ENCODE peak calls at places on chromosomes 4 and X, in seven cellular contexts. T, L, U, V, Z, A and N are unnamed samples.

GRCh38 chrX:110384490-110384889 is 25.8 kb downstream of the RTL9 start:
- DNase-seq in T (peak), L (peak), U (no peak), V (no peak), Z (no peak), A (no peak), N (no peak)

GRCh38 chr4:81845273-81845672 is 373.6 kb upstream of the RASGEF1B start:
- DNase-seq in T (no peak), L (no peak), U (no peak), V (no peak), Z (no peak), A (no peak), N (no peak)

GRCh38 chrX:24838624-24839023 is 144.9 kb downstream of the POLA1 start:
- DNase-seq in T (peak), L (peak), U (no peak), V (no peak), Z (no peak), A (no peak), N (no peak)

GRCh38 chr4:172927096-172927495 is 241.5 kb upstream of the GALNT7 start:
- DNase-seq in T (no peak), L (no peak), U (no peak), V (no peak), Z (peak), A (no peak), N (no peak)

GRCh38 chr4:123444298-123444731 is 47.7 kb downstream of the SPRY1 start:
- DNase-seq in T (peak), L (peak), U (no peak), V (no peak), Z (peak), A (no peak), N (peak)

GRCh38 chrX:69076084-69076483 is 89.2 kb downstream of the PJA1 start:
- DNase-seq in T (no peak), L (no peak), U (no peak), V (no peak), Z (no peak), A (no peak), N (no peak)

GRCh38 chr4:31259119-31259518 is 539.0 kb downstream of the PCDH7 start:
- DNase-seq in T (no peak), L (no peak), U (no peak), V (no peak), Z (no peak), A (no peak), N (no peak)

GRCh38 chr4:41525129-41525528 is 12.8 kb upstream of the LIMCH1 start:
- DNase-seq in T (peak), L (no peak), U (peak), V (no peak), Z (no peak), A (no peak), N (no peak)

GRCh38 chr4:108717386-108717785 is 45.5 kb downstream of the ETNPPL start:
- DNase-seq in T (no peak), L (no peak), U (no peak), V (no peak), Z (no peak), A (no peak), N (no peak)

GRCh38 chr4:32148120-32148666 is 1428.0 kb downstream of the PCDH7 start:
- DNase-seq in T (no peak), L (no peak), U (no peak), V (no peak), Z (no peak), A (no peak), N (no peak)

GRCh38 chr4:27009539-27009938 is 148.9 kb downstream of the STIM2 start:
- DNase-seq in T (peak), L (peak), U (no peak), V (no peak), Z (no peak), A (no peak), N (no peak)

GRCh38 chr4:60682901-60683300 is 517.2 kb upstream of the ADGRL3 start:
- DNase-seq in T (peak), L (peak), U (no peak), V (no peak), Z (no peak), A (no peak), N (no peak)

GRCh38 chr4:173410106-173410505 is 11.2 kb upstream of the SCRG1 start:
- DNase-seq in T (no peak), L (no peak), U (no peak), V (no peak), Z (no peak), A (no peak), N (no peak)

GRCh38 chr4:158050942-158051341 is 121.9 kb downstream of the GASK1B start:
- DNase-seq in T (no peak), L (no peak), U (no peak), V (no peak), Z (no peak), A (no peak), N (no peak)

GRCh38 chr4:38728651-38729141 is 54.1 kb downstream of the TLR10 start:
- DNase-seq in T (no peak), L (no peak), U (no peak), V (no peak), Z (peak), A (no peak), N (no peak)

GRCh38 chrX:123739474-123739873 is 6.6 kb upstream of the THOC2 start:
- DNase-seq in T (no peak), L (no peak), U (no peak), V (no peak), Z (no peak), A (no peak), N (no peak)

GRCh38 chr4:14111730-14112171 is 484.2 kb upstream of the BOD1L1 start:
- DNase-seq in T (peak), L (peak), U (no peak), V (no peak), Z (no peak), A (no peak), N (no peak)

GRCh38 chrX:41863343-41864203 is 59.8 kb downstream of the CASK start:
- DNase-seq in T (no peak), L (no peak), U (no peak), V (no peak), Z (no peak), A (no peak), N (no peak)

DNA sequence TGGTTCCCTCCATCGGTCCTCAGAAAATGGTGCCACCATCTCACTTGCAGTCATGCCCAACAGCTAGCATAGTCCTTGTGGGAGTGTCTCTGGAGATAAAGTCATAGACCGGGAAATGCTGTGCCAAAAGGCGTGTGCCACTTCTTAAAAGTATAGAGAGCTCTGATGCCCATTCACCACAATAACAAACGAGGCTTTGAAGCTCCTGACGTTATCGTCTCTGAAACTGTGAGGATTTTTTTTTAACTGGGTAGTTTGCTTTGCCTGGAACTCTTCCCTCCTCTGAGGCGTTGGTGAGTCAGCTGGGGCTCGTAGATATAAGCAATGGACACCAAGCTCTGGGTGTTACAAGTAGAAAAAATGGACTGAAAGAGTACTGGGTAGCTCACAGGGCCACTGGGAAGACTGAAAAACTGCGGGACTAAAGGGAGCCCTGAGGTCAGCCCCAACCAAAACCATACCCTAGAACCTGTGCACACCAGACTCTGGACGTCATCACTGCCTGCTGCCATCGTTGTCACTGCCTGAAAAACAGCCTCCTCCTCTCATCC is 89.4 kb upstream of the TRIM2 start:
- DNase-seq in T (peak), L (peak), U (no peak), V (no peak), Z (no peak), A (no peak), N (no peak)
- TF ChIP-seq CTCF in T (no peak), L (no peak), U (no peak), V (no peak), Z (no peak), A (no peak), N (no peak)

GRCh38 chrX:19877431-19877830 is 10.0 kb downstream of the SH3KBP1 start:
- DNase-seq in T (no peak), L (no peak), U (no peak), V (no peak), Z (no peak), A (no peak), N (no peak)

GRCh38 chrX:19879181-19879580 is 8.2 kb downstream of the SH3KBP1 start:
- DNase-seq in T (no peak), L (no peak), U (no peak), V (no peak), Z (no peak), A (no peak), N (no peak)

GRCh38 chrX:19882066-19882775 is 5.2 kb downstream of the SH3KBP1 start:
- DNase-seq in T (no peak), L (no peak), U (no peak), V (no peak), Z (no peak), A (no peak), N (no peak)

GRCh38 chrX:19881559-19881958 is 5.8 kb downstream of the SH3KBP1 start:
- DNase-seq in T (no peak), L (no peak), U (no peak), V (no peak), Z (no peak), A (no peak), N (no peak)

DNA sequence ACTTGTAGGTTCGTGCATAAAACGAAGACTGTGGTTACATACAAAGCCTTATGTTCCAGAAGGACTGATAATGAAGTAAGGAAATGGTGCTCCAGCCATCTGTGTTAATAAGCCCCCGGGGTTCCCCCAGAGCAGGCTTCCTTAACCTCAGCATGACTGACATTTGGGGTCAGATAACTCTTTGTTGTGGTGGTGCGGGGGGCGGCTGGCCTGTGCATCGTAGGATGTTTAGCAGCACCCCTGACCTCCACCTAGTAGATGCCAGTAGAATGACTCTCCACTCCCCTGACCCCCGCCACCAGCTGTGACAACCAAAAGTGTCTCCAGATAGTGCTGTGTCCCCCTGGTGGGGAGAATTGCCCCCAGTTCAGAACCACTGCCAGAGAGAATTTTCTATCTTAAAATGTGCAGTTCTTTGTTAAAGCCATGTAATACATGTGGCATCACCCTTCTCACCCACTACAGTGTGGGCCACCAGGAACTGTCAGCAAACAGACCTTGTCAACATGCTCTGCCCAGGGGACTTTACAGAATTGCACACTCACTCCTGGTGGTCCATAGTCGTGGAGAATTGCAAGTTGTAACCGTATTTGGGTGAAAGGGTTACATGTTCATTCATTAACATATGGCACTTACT is 7.5 kb downstream of the SH3KBP1 start:
- DNase-seq in T (no peak), L (no peak), U (no peak), V (no peak), Z (no peak), A (no peak), N (no peak)
- TF ChIP-seq CTCF in T (no peak), L (no peak), U (no peak), V (no peak), Z (no peak), A (no peak), N (no peak)

GRCh38 chr4:153131478-153132069 is 72.7 kb upstream of the TRIM2 start:
- DNase-seq in T (no peak), L (peak), U (no peak), V (no peak), Z (no peak), A (no peak), N (no peak)
- TF ChIP-seq CTCF in T (peak), L (no peak), U (no peak), V (no peak), Z (no peak), A (no peak), N (no peak)

DNA sequence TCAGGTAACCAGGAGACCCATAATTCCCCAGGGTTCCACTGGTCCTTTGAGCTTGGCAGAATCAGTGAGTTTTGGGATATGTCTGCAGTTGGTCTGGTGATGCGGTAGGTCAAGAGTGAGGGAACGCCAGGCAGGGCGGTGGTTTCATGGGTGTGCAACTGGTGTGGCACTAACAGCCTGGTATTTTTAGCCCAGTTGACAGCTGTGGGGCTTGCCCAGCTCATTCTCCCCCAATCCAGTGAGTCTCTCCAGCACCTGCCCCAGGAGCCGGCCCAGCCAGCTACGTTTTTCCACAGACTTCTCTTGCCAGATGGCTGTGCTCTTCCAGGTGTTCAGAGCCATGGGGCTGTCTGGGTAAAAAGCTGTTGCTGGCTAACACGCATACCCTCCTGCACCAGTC is 1019.9 kb downstream of the CCSER1 start:
- DNase-seq in T (no peak), L (no peak), U (no peak), V (no peak), Z (no peak), A (no peak), N (no peak)
- TF ChIP-seq CTCF in T (no peak), L (no peak), U (no peak), V (no peak), Z (no peak), A (no peak), N (no peak)

GRCh38 chr4:115090483-115091075 is 22.8 kb downstream of the NDST4 start:
- DNase-seq in T (peak), L (peak), U (no peak), V (no peak), Z (no peak), A (no peak), N (peak)
- TF ChIP-seq CTCF in T (peak), L (peak), U (peak), V (peak), Z (peak), A (peak), N (peak)

GRCh38 chrX:100611951-100612350 is 24.7 kb downstream of the TSPAN6 start:
- DNase-seq in T (no peak), L (no peak), U (no peak), V (no peak), Z (no peak), A (no peak), N (no peak)

GRCh38 chrX:100609591-100609990 is 24.9 kb downstream of the TNMD start:
- DNase-seq in T (no peak), L (no peak), U (no peak), V (no peak), Z (no peak), A (no peak), N (no peak)

DNA sequence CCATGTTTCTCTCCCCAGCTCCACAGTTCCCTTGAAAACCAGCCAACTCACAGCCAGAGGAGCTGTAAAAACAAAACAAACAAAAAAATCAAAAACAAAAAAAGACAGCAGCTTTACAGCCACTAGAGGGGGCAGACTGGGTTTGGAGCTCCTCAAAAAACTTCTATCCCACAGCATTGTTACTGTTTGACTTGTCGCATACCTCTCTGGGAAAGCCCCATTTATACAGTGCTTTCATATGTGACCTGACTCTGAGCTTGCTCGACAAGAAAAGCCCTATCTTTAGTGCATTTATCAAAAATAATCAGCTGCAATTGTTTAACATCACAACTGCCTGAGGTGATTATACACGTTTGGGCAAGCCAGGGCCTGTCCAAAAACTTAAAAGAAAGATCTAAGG is 21.6 kb downstream of the TSPAN6 start:
- DNase-seq in T (peak), L (peak), U (peak), V (no peak), Z (peak), A (no peak), N (no peak)
- TF ChIP-seq CTCF in T (peak), L (peak), U (peak), V (peak), Z (peak), A (peak), N (peak)

DNA sequence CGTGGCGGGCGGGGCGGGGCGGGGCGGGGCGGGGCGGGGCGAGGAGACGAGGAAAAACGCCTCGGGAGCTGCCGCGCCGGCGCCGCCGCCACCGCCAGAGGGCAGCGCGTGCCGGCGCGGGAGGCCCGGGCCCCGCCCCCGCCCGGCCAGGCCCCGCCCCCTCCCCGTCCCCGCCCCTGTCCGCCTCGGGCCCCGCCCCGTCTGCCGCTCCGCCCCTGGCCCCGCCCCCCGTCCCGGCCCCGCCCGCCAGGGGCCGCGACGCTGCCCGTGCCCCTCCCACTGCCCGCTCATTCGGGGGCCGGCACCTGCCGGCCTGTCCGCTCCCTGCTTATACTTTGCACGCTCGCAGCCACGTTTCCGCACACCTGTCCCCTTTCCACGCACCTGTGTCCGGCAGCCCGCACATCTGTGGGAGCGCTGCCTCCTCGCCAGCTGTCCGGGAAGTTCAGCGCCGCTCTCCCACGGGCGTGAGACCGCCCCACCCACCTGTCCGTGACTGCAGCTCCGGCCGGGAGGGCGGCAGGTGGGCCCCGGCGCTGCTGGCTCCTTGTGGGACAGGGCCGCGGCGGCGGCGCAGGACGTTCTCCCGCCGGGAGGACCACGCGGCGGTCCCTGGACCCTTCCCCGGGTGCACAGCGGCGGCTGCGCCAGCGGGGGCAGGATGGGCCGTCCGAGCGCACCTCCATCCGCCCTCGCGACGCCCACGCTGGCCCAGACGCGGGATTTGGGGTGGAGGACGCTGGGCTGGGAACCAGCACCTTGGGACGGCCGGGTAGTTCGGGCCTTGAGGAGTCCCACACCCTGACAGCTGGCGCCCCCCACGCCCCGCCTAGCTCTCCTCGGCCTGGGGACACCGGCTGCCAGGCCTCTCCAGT is 1.5 kb upstream of the FGFRL1 start:
- DNase-seq in T (peak), L (peak), U (no peak), V (peak), Z (peak), A (peak), N (peak)
- TF ChIP-seq CTCF in T (peak), L (no peak), U (peak), V (peak), Z (peak), A (peak), N (peak)

DNA sequence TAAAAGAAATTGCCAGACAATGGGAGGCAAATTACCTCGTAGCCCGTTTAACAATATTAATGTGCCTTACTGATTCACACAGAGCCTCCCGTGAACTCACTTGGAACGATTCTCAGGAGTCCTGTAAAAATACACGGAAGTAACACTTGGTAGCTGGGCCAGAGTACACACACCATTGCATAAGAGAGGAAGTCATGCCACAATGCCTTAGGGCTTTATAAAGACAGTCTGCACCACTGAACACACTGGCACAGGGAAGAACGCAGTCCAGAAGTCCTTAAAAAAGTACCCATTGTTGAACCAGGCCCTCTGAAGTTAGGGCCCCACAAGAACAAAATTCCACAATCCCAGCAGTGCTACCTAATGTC is 15.1 kb downstream of the SLC2A9 start:
- DNase-seq in T (no peak), L (peak), U (peak), V (no peak), Z (peak), A (no peak), N (no peak)
- TF ChIP-seq CTCF in T (no peak), L (no peak), U (no peak), V (no peak), Z (no peak), A (no peak), N (no peak)